ENCODE peak calls at places on chromosome 22, in ten cellular contexts. M is activated naive CD8-positive, alpha-beta T cell treated with anti-CD3 and anti-CD28 coated beads for 36 hours; W is activated CD4-positive, CD25-positive, alpha-beta regulatory T cell; K is naive thymus-derived CD4-positive, alpha-beta T cell; J is skeletal muscle cell; R is left cardiac atrium; T is neuronal stem cell; E is kidney glomerular epithelial cell; L is colonic mucosa; Z is WTC11. V is an unnamed sample.

GRCh38 chr22:42116848-42117424 is 13.7 kb downstream of the CYP2D6 start:
- DNase-seq in T (no peak), E (no peak), Z (peak), W (no peak), L (peak), J (no peak), R (no peak), K (no peak), M (no peak), V (no peak)

GRCh38 chr22:44928064-44928463 is 81.7 kb downstream of the PHF21B start:
- DNase-seq in R (no peak), J (no peak), T (no peak), L (no peak), Z (no peak), E (no peak), K (no peak), W (no peak), M (no peak), V (no peak)

GRCh38 chr22:49629024-49629570 is 198.6 kb downstream of the BRD1 start:
- DNase-seq in M (no peak), J (no peak), E (no peak), K (no peak), T (peak), L (no peak), W (no peak), R (no peak), Z (no peak), V (no peak)

GRCh38 chr22:20494978-20495860 is at the start of gene KLHL22:
- DNase-seq in K (peak), Z (no peak), E (peak), L (peak), J (no peak), W (no peak), R (peak), T (peak), M (peak), V (peak)

GRCh38 chr22:46072981-46073682 is 77.2 kb upstream of the PPARA start:
- DNase-seq in R (peak), E (no peak), W (no peak), T (no peak), L (no peak), J (no peak), K (no peak), M (no peak), Z (peak), V (no peak)

GRCh38 chr22:38016182-38017078 is 32.1 kb upstream of the SOX10 start:
- DNase-seq in J (no peak), M (no peak), T (peak), R (peak), K (no peak), W (no peak), L (peak), E (no peak), Z (no peak), V (no peak)

GRCh38 chr22:36568846-36569245 is 39.9 kb upstream of the EIF3D start:
- DNase-seq in T (no peak), L (no peak), E (no peak), K (no peak), W (no peak), M (no peak), Z (no peak), R (no peak), J (no peak), V (no peak)

GRCh38 chr22:26513852-26514251 is 1.6 kb upstream of the TFIP11 start:
- DNase-seq in R (no peak), J (no peak), K (no peak), E (no peak), L (no peak), Z (no peak), W (no peak), T (no peak), M (no peak), V (no peak)

GRCh38 chr22:20080776-20081654 is 974 bp downstream of the DGCR8 start:
- DNase-seq in J (no peak), M (peak), Z (no peak), R (peak), L (peak), K (no peak), W (no peak), T (peak), E (peak), V (no peak)

GRCh38 chr22:23562186-23562585 is 17.9 kb downstream of the IGLL1 start:
- DNase-seq in W (no peak), T (no peak), R (no peak), K (no peak), Z (no peak), E (no peak), M (no peak), J (no peak), L (no peak), V (no peak)

GRCh38 chr22:38056969-38057841 is at the start of gene PICK1:
- DNase-seq in R (peak), T (peak), Z (peak), K (peak), L (peak), E (peak), J (peak), W (peak), M (peak), V (peak)

GRCh38 chr22:29257751-29258181 is 10.0 kb downstream of the RHBDD3 start:
- DNase-seq in R (no peak), E (no peak), W (no peak), J (no peak), T (no peak), M (no peak), K (no peak), L (no peak), Z (no peak), V (no peak)

GRCh38 chr22:23237201-23237798 is 57.0 kb downstream of the BCR start:
- DNase-seq in K (no peak), Z (peak), M (no peak), T (peak), J (peak), L (no peak), E (no peak), R (peak), W (no peak), V (no peak)

GRCh38 chr22:48819991-48820390 is 1007.7 kb downstream of the BRD1 start:
- DNase-seq in E (no peak), R (no peak), Z (no peak), W (no peak), K (no peak), T (no peak), M (no peak), J (no peak), L (no peak), V (no peak)

GRCh38 chr22:20567371-20567847 is 60.0 kb downstream of the MED15 start:
- DNase-seq in T (no peak), Z (no peak), E (peak), M (no peak), J (no peak), K (no peak), W (no peak), L (no peak), R (peak), V (no peak)

GRCh38 chr22:43308451-43309235 is 34.5 kb downstream of the SCUBE1 start:
- DNase-seq in K (no peak), E (no peak), L (no peak), Z (no peak), J (no peak), M (no peak), W (no peak), R (no peak), T (no peak), V (no peak)

GRCh38 chr22:28021998-28022660 is 103.1 kb upstream of the PITPNB start:
- DNase-seq in M (no peak), L (peak), Z (no peak), T (no peak), R (no peak), K (no peak), J (no peak), E (no peak), W (no peak), V (no peak)

GRCh38 chr22:27213291-27213690 is 555.9 kb downstream of the MIAT start:
- DNase-seq in M (no peak), Z (no peak), L (no peak), R (no peak), J (no peak), K (no peak), E (no peak), T (no peak), W (no peak), V (no peak)

GRCh38 chr22:17890892-17891291 is 116.6 kb upstream of the BID start:
- DNase-seq in W (no peak), L (no peak), J (no peak), R (no peak), M (no peak), K (no peak), T (no peak), Z (no peak), E (no peak), V (no peak)

GRCh38 chr22:30047364-30047738 is 32.9 kb upstream of the HORMAD2 start:
- DNase-seq in K (peak), J (no peak), W (no peak), R (no peak), L (no peak), E (no peak), Z (no peak), T (no peak), M (no peak), V (peak)

GRCh38 chr22:35896306-35896705 is 132.3 kb downstream of the RBFOX2 start:
- DNase-seq in J (no peak), L (no peak), Z (no peak), T (no peak), K (no peak), M (no peak), W (no peak), E (no peak), R (no peak), V (no peak)

GRCh38 chr22:31857247-31857646 is 87.1 kb upstream of the YWHAH start:
- DNase-seq in W (no peak), M (no peak), J (no peak), E (no peak), K (no peak), L (peak), T (peak), R (no peak), Z (peak), V (no peak)

GRCh38 chr22:50717709-50718351 is 20.2 kb upstream of the ACR start:
- DNase-seq in J (no peak), L (no peak), E (no peak), W (no peak), Z (no peak), T (no peak), K (no peak), R (no peak), M (no peak), V (no peak)

GRCh38 chr22:45343143-45343542 is 33.4 kb downstream of the FAM118A start:
- DNase-seq in K (no peak), E (no peak), R (no peak), J (no peak), M (no peak), W (no peak), L (no peak), Z (no peak), T (no peak), V (no peak)

GRCh38 chr22:33210129-33210784 is 152.1 kb upstream of the SYN3 start:
- DNase-seq in Z (peak), L (peak), E (peak), K (no peak), T (peak), R (peak), M (peak), J (no peak), W (no peak), V (peak)

GRCh38 chr22:27627444-27627833 is 174.1 kb downstream of the MN1 start:
- DNase-seq in W (no peak), J (no peak), R (no peak), L (no peak), Z (no peak), M (no peak), K (no peak), E (no peak), T (no peak), V (no peak)

GRCh38 chr22:48803171-48803992 is 1024.3 kb downstream of the BRD1 start:
- DNase-seq in M (no peak), R (no peak), L (no peak), Z (no peak), J (no peak), W (no peak), E (no peak), K (no peak), T (no peak), V (no peak)

GRCh38 chr22:30390974-30391691 is 3.9 kb upstream of the RNF215 start:
- DNase-seq in W (peak), T (no peak), E (peak), K (peak), Z (peak), J (no peak), L (peak), R (peak), M (peak), V (peak)

GRCh38 chr22:49607821-49608220 is 219.9 kb downstream of the BRD1 start:
- DNase-seq in T (no peak), W (no peak), L (no peak), M (no peak), E (no peak), J (no peak), R (no peak), Z (no peak), K (no peak), V (no peak)

GRCh38 chr22:49048591-49048990 is 779.1 kb downstream of the BRD1 start:
- DNase-seq in T (no peak), R (no peak), K (no peak), M (no peak), L (no peak), W (no peak), Z (no peak), E (no peak), J (no peak), V (no peak)

GRCh38 chr22:47610766-47611165 is 848.3 kb downstream of the TBC1D22A start:
- DNase-seq in M (no peak), Z (no peak), K (no peak), L (no peak), E (no peak), J (no peak), T (no peak), W (no peak), R (no peak), V (peak)

V was measured in activated CD8-positive, alpha-beta T cell treated with anti-CD3 and anti-CD28 coated beads, Interleukin-2, amount 10 ng/mL, durations not matched to agents 7 days and 5 days.